ENCODE peak calls at places on chromosomes 11 and 22, in seven cellular contexts. One of them, this sample, is unnamed.

GRCh38 chr22:45960477-45961386 is 16.2 kb downstream of the WNT7B start:
- DNase-seq in HAP-1: no peak
- DNase-seq in suprapubic skin: no peak
- DNase-seq in HCT116: no peak
- DNase-seq in fibroblast of lung: no peak
- DNase-seq in neural progenitor cell: no peak
- DNase-seq in pancreas: no peak
- DNase-seq in this sample: no peak

GRCh38 chr11:70536051-70536877 is 137.9 kb downstream of the CTTN start:
- DNase-seq in HAP-1: no peak
- DNase-seq in suprapubic skin: no peak
- DNase-seq in HCT116: no peak
- DNase-seq in fibroblast of lung: no peak
- DNase-seq in neural progenitor cell: no peak
- DNase-seq in pancreas: no peak
- DNase-seq in this sample: no peak

GRCh38 chr22:30538280-30538679 is 8.3 kb downstream of the SEC14L6 start:
- DNase-seq in HAP-1: no peak
- DNase-seq in suprapubic skin: no peak
- DNase-seq in HCT116: no peak
- DNase-seq in fibroblast of lung: no peak
- DNase-seq in neural progenitor cell: no peak
- DNase-seq in pancreas: no peak
- DNase-seq in this sample: no peak

GRCh38 chr22:28345304-28345703 is 334.3 kb downstream of the TTC28 start:
- DNase-seq in HAP-1: no peak
- DNase-seq in suprapubic skin: no peak
- DNase-seq in HCT116: no peak
- DNase-seq in fibroblast of lung: peak; percentile 28
- DNase-seq in neural progenitor cell: no peak
- DNase-seq in pancreas: no peak
- DNase-seq in this sample: no peak

GRCh38 chr11:65931773-65932557 is 12.7 kb downstream of the DRAP1 start:
- DNase-seq in HAP-1: no peak
- DNase-seq in suprapubic skin: no peak
- DNase-seq in HCT116: no peak
- DNase-seq in fibroblast of lung: no peak
- DNase-seq in neural progenitor cell: peak; percentile 35
- DNase-seq in pancreas: no peak
- DNase-seq in this sample: no peak

GRCh38 chr11:1875093-1875785 is 16.5 kb downstream of the PRR33 start:
- DNase-seq in HAP-1: no peak
- DNase-seq in suprapubic skin: no peak
- DNase-seq in HCT116: no peak
- DNase-seq in fibroblast of lung: no peak
- DNase-seq in neural progenitor cell: no peak
- DNase-seq in pancreas: peak; percentile 42
- DNase-seq in this sample: peak; percentile 69

GRCh38 chr11:60348116-60348515 is 21.1 kb downstream of the MS4A6E start:
- DNase-seq in HAP-1: no peak
- DNase-seq in suprapubic skin: no peak
- DNase-seq in HCT116: no peak
- DNase-seq in fibroblast of lung: no peak
- DNase-seq in neural progenitor cell: no peak
- DNase-seq in pancreas: no peak
- DNase-seq in this sample: peak; percentile 5

GRCh38 chr11:496834-497564 is 10.0 kb downstream of the RNH1 start:
- DNase-seq in HAP-1: peak; percentile 43
- DNase-seq in suprapubic skin: no peak
- DNase-seq in HCT116: no peak
- DNase-seq in fibroblast of lung: no peak
- DNase-seq in neural progenitor cell: no peak
- DNase-seq in pancreas: peak; percentile 21
- DNase-seq in this sample: no peak

GRCh38 chr22:44188986-44189630 is 8.4 kb downstream of the PARVG start:
- DNase-seq in HAP-1: no peak
- DNase-seq in suprapubic skin: no peak
- DNase-seq in HCT116: no peak
- DNase-seq in fibroblast of lung: no peak
- DNase-seq in neural progenitor cell: no peak
- DNase-seq in pancreas: no peak
- DNase-seq in this sample: no peak

GRCh38 chr11:8671651-8672062 is 10.8 kb downstream of the TRIM66 start:
- DNase-seq in HAP-1: no peak
- DNase-seq in suprapubic skin: no peak
- DNase-seq in HCT116: no peak
- DNase-seq in fibroblast of lung: peak; percentile 80
- DNase-seq in neural progenitor cell: peak; percentile 7
- DNase-seq in pancreas: peak; percentile 56
- DNase-seq in this sample: peak; percentile 19

GRCh38 chr11:15685311-15685710 is 570.6 kb downstream of the INSC start:
- DNase-seq in HAP-1: no peak
- DNase-seq in suprapubic skin: no peak
- DNase-seq in HCT116: no peak
- DNase-seq in fibroblast of lung: no peak
- DNase-seq in neural progenitor cell: no peak
- DNase-seq in pancreas: no peak
- DNase-seq in this sample: no peak

GRCh38 chr11:128026596-128026995 is 560.8 kb downstream of the ETS1 start:
- DNase-seq in HAP-1: no peak
- DNase-seq in suprapubic skin: no peak
- DNase-seq in HCT116: no peak
- DNase-seq in fibroblast of lung: peak; percentile 94
- DNase-seq in neural progenitor cell: no peak
- DNase-seq in pancreas: no peak
- DNase-seq in this sample: no peak

GRCh38 chr22:19822301-19823117 is 32.2 kb downstream of the GNB1L start:
- DNase-seq in HAP-1: no peak
- DNase-seq in suprapubic skin: peak; percentile 57
- DNase-seq in HCT116: no peak
- DNase-seq in fibroblast of lung: no peak
- DNase-seq in neural progenitor cell: no peak
- DNase-seq in pancreas: no peak
- DNase-seq in this sample: peak; percentile 82

GRCh38 chr22:38338772-38339379 is 21.6 kb upstream of the CSNK1E start:
- DNase-seq in HAP-1: peak; percentile 12
- DNase-seq in suprapubic skin: peak; percentile 32
- DNase-seq in HCT116: no peak
- DNase-seq in fibroblast of lung: peak; percentile 33
- DNase-seq in neural progenitor cell: no peak
- DNase-seq in pancreas: peak; percentile 2
- DNase-seq in this sample: no peak

GRCh38 chr11:71548716-71549151 is 514 bp downstream of the KRTAP5-9 start:
- DNase-seq in HAP-1: no peak
- DNase-seq in suprapubic skin: no peak
- DNase-seq in HCT116: no peak
- DNase-seq in fibroblast of lung: no peak
- DNase-seq in neural progenitor cell: peak; percentile 13
- DNase-seq in pancreas: no peak
- DNase-seq in this sample: peak; percentile 9

GRCh38 chr22:46233231-46233630 is 16.9 kb downstream of the CDPF1 start:
- DNase-seq in HAP-1: peak; percentile 24
- DNase-seq in suprapubic skin: no peak
- DNase-seq in HCT116: no peak
- DNase-seq in fibroblast of lung: peak; percentile 8
- DNase-seq in neural progenitor cell: no peak
- DNase-seq in pancreas: peak; percentile 76
- DNase-seq in this sample: no peak

GRCh38 chr11:68750197-68750987 is 928 bp downstream of the TESMIN start:
- DNase-seq in HAP-1: no peak
- DNase-seq in suprapubic skin: no peak
- DNase-seq in HCT116: no peak
- DNase-seq in fibroblast of lung: no peak
- DNase-seq in neural progenitor cell: peak; percentile 71
- DNase-seq in pancreas: no peak
- DNase-seq in this sample: no peak

GRCh38 chr11:115623021-115623451 is 118.8 kb upstream of the CADM1 start:
- DNase-seq in HAP-1: no peak
- DNase-seq in suprapubic skin: no peak
- DNase-seq in HCT116: no peak
- DNase-seq in fibroblast of lung: peak; percentile 99
- DNase-seq in neural progenitor cell: peak; percentile 45
- DNase-seq in pancreas: peak; percentile 27
- DNase-seq in this sample: peak; percentile 75

GRCh38 chr11:14499178-14499559 is 442 bp downstream of the COPB1 start:
- DNase-seq in HAP-1: peak; percentile 54
- DNase-seq in suprapubic skin: no peak
- DNase-seq in HCT116: no peak
- DNase-seq in fibroblast of lung: peak; percentile 21
- DNase-seq in neural progenitor cell: peak; percentile 60
- DNase-seq in pancreas: no peak
- DNase-seq in this sample: peak; percentile 51

GRCh38 chr22:27223317-27224177 is 566.2 kb downstream of the MIAT start:
- DNase-seq in HAP-1: no peak
- DNase-seq in suprapubic skin: no peak
- DNase-seq in HCT116: no peak
- DNase-seq in fibroblast of lung: peak; percentile 51
- DNase-seq in neural progenitor cell: no peak
- DNase-seq in pancreas: no peak
- DNase-seq in this sample: no peak

GRCh38 chr11:81989093-81989492 is 744.6 kb downstream of the FAM181B start:
- DNase-seq in HAP-1: no peak
- DNase-seq in suprapubic skin: no peak
- DNase-seq in HCT116: no peak
- DNase-seq in fibroblast of lung: peak; percentile 65
- DNase-seq in neural progenitor cell: no peak
- DNase-seq in pancreas: no peak
- DNase-seq in this sample: no peak

GRCh38 chr11:1785749-1786261 is 22.1 kb upstream of the CTSD start:
- DNase-seq in HAP-1: no peak
- DNase-seq in suprapubic skin: no peak
- DNase-seq in HCT116: no peak
- DNase-seq in fibroblast of lung: no peak
- DNase-seq in neural progenitor cell: peak; percentile 51
- DNase-seq in pancreas: no peak
- DNase-seq in this sample: no peak

DNA sequence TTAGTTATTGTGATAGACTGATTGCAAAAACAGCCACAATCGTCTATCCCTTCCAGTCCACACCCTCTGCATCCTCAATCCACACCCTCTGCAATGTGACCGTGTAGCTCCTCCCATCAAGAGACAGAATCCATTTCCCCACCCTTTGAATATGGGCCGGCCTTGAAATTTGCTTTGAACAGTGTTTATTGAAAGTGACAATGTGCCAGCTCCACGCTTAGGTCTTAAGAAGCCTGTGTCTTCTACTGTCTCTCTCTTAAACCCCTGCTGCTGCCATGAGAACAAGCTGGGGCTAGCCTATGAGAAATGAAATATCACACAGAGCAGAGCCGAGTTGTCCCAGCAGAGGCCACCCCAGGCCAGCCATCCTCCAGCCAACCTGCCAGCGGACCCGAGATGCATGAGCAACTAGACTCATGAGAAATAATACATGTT is 22.3 kb upstream of the MICAL2 start:
- DNase-seq in HAP-1: no peak
- DNase-seq in suprapubic skin: no peak
- DNase-seq in HCT116: no peak
- DNase-seq in fibroblast of lung: peak; percentile 71
- DNase-seq in neural progenitor cell: no peak
- DNase-seq in pancreas: no peak
- DNase-seq in this sample: no peak
- H3K4me1 ChIP-seq in HAP-1: no peaks in the 10 kb centered on the region
- H3K4me1 ChIP-seq in suprapubic skin: peaks cover 68% of the 10 kb centered on the region
- H3K4me1 ChIP-seq in HCT116: peaks cover 72% of the 10 kb centered on the region
- H3K4me1 ChIP-seq in fibroblast of lung: peaks cover 46% of the 10 kb centered on the region
- H3K4me1 ChIP-seq in neural progenitor cell: peaks cover 18% of the 10 kb centered on the region
- H3K4me1 ChIP-seq in pancreas: no peaks in the 10 kb centered on the region
- H3K4me1 ChIP-seq in this sample: peaks cover 30% of the 10 kb centered on the region

GRCh38 chr11:18521123-18521522 is 5.6 kb downstream of the TSG101 start:
- DNase-seq in HAP-1: no peak
- DNase-seq in suprapubic skin: no peak
- DNase-seq in HCT116: no peak
- DNase-seq in fibroblast of lung: no peak
- DNase-seq in neural progenitor cell: no peak
- DNase-seq in pancreas: no peak
- DNase-seq in this sample: no peak
- H3K4me1 ChIP-seq in HAP-1: peaks cover 3% of the 10 kb centered on the region
- H3K4me1 ChIP-seq in suprapubic skin: peaks cover 18% of the 10 kb centered on the region
- H3K4me1 ChIP-seq in HCT116: peaks cover 16% of the 10 kb centered on the region
- H3K4me1 ChIP-seq in fibroblast of lung: no peaks in the 10 kb centered on the region
- H3K4me1 ChIP-seq in neural progenitor cell: no peaks in the 10 kb centered on the region
- H3K4me1 ChIP-seq in pancreas: peaks cover 6% of the 10 kb centered on the region
- H3K4me1 ChIP-seq in this sample: peaks cover 3% of the 10 kb centered on the region

GRCh38 chr11:93526691-93527583 is 16.3 kb downstream of the SMCO4 start:
- DNase-seq in HAP-1: no peak
- DNase-seq in suprapubic skin: no peak
- DNase-seq in HCT116: no peak
- DNase-seq in fibroblast of lung: no peak
- DNase-seq in neural progenitor cell: no peak
- DNase-seq in pancreas: no peak
- DNase-seq in this sample: no peak

GRCh38 chr11:93526058-93526633 is 17.0 kb downstream of the SMCO4 start:
- DNase-seq in HAP-1: no peak
- DNase-seq in suprapubic skin: no peak
- DNase-seq in HCT116: no peak
- DNase-seq in fibroblast of lung: no peak
- DNase-seq in neural progenitor cell: no peak
- DNase-seq in pancreas: no peak
- DNase-seq in this sample: no peak

GRCh38 chr11:93525601-93526000 is 17.6 kb downstream of the SMCO4 start:
- DNase-seq in HAP-1: no peak
- DNase-seq in suprapubic skin: no peak
- DNase-seq in HCT116: no peak
- DNase-seq in fibroblast of lung: peak; percentile 44
- DNase-seq in neural progenitor cell: no peak
- DNase-seq in pancreas: no peak
- DNase-seq in this sample: no peak

GRCh38 chr11:93524173-93524536 is 19.0 kb downstream of the SMCO4 start:
- DNase-seq in HAP-1: no peak
- DNase-seq in suprapubic skin: no peak
- DNase-seq in HCT116: no peak
- DNase-seq in fibroblast of lung: no peak
- DNase-seq in neural progenitor cell: no peak
- DNase-seq in pancreas: no peak
- DNase-seq in this sample: no peak

GRCh38 chr11:93524868-93525267 is 18.3 kb downstream of the SMCO4 start:
- DNase-seq in HAP-1: no peak
- DNase-seq in suprapubic skin: no peak
- DNase-seq in HCT116: no peak
- DNase-seq in fibroblast of lung: no peak
- DNase-seq in neural progenitor cell: no peak
- DNase-seq in pancreas: no peak
- DNase-seq in this sample: no peak
- H3K4me1 ChIP-seq in HAP-1: no peaks in the 10 kb centered on the region
- H3K4me1 ChIP-seq in suprapubic skin: peaks cover 34% of the 10 kb centered on the region
- H3K4me1 ChIP-seq in HCT116: no peaks in the 10 kb centered on the region
- H3K4me1 ChIP-seq in fibroblast of lung: no peaks in the 10 kb centered on the region
- H3K4me1 ChIP-seq in neural progenitor cell: peaks cover 17% of the 10 kb centered on the region
- H3K4me1 ChIP-seq in pancreas: peaks cover 7% of the 10 kb centered on the region
- H3K4me1 ChIP-seq in this sample: peaks cover 23% of the 10 kb centered on the region

DNA sequence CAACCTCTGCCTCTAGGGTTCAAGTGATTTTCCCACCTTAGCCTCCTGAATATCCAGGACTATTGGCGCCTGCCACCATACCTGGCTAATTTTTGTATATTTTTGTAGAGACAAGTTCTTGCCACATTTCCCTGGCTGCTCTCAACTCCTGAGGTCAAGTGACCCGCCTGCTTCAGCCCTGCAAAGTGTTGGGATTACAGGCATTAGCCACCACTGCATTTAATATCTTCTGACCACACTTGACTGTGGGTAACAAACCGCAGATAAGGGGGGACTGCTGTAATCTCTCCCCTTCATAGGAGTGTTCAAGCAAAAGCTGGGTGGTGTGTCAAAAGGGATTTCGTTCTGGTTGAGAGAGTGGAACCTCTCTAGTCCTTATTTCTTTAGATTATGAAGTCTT is 53.4 kb downstream of the GRAMD1B start:
- DNase-seq in HAP-1: no peak
- DNase-seq in suprapubic skin: no peak
- DNase-seq in HCT116: no peak
- DNase-seq in fibroblast of lung: no peak
- DNase-seq in neural progenitor cell: no peak
- DNase-seq in pancreas: no peak
- DNase-seq in this sample: no peak
- H3K4me1 ChIP-seq in HAP-1: no peaks in the 10 kb centered on the region
- H3K4me1 ChIP-seq in suprapubic skin: no peaks in the 10 kb centered on the region
- H3K4me1 ChIP-seq in HCT116: peaks cover 17% of the 10 kb centered on the region
- H3K4me1 ChIP-seq in fibroblast of lung: no peaks in the 10 kb centered on the region
- H3K4me1 ChIP-seq in neural progenitor cell: no peaks in the 10 kb centered on the region
- H3K4me1 ChIP-seq in pancreas: no peaks in the 10 kb centered on the region
- H3K4me1 ChIP-seq in this sample: no peaks in the 10 kb centered on the region

This sample was measured in SJCRH30.